ENCODE peak calls at places on chromosomes 11 and 22, in eight cellular contexts. One of them, this sample, is unnamed.

GRCh38 chr11:47616726-47617416 is 22.7 kb upstream of the C1QTNF4 start:
- DNase-seq in cardiac muscle cell: peak
- DNase-seq in OCI-LY7: peak
- DNase-seq in IMR-90: peak
- DNase-seq in esophagus muscularis mucosa: no peak
- DNase-seq in SK-N-SH: no peak
- DNase-seq in HL-60: peak
- DNase-seq in colonic mucosa: peak
- DNase-seq in this sample: peak

GRCh38 chr11:47523491-47524199 is 29.3 kb downstream of the CELF1 start:
- DNase-seq in cardiac muscle cell: peak
- DNase-seq in OCI-LY7: no peak
- DNase-seq in IMR-90: peak
- DNase-seq in esophagus muscularis mucosa: no peak
- DNase-seq in SK-N-SH: no peak
- DNase-seq in HL-60: no peak
- DNase-seq in colonic mucosa: peak
- DNase-seq in this sample: no peak

GRCh38 chr22:21698430-21699329 is 32.9 kb downstream of the PPIL2 start:
- DNase-seq in cardiac muscle cell: no peak
- DNase-seq in OCI-LY7: no peak
- DNase-seq in IMR-90: no peak
- DNase-seq in esophagus muscularis mucosa: no peak
- DNase-seq in SK-N-SH: no peak
- DNase-seq in HL-60: no peak
- DNase-seq in colonic mucosa: no peak
- DNase-seq in this sample: no peak

GRCh38 chr11:6404341-6405038 is 14.2 kb downstream of the SMPD1 start:
- DNase-seq in cardiac muscle cell: no peak
- DNase-seq in OCI-LY7: no peak
- DNase-seq in IMR-90: peak
- DNase-seq in esophagus muscularis mucosa: no peak
- DNase-seq in SK-N-SH: no peak
- DNase-seq in HL-60: no peak
- DNase-seq in colonic mucosa: no peak
- DNase-seq in this sample: peak

GRCh38 chr22:48868554-48868953 is 959.1 kb downstream of the BRD1 start:
- DNase-seq in cardiac muscle cell: no peak
- DNase-seq in OCI-LY7: no peak
- DNase-seq in IMR-90: no peak
- DNase-seq in esophagus muscularis mucosa: no peak
- DNase-seq in SK-N-SH: no peak
- DNase-seq in HL-60: no peak
- DNase-seq in colonic mucosa: no peak
- DNase-seq in this sample: no peak

GRCh38 chr11:84673753-84674152 is 953.4 kb downstream of the DLG2 start:
- DNase-seq in cardiac muscle cell: no peak
- DNase-seq in OCI-LY7: no peak
- DNase-seq in IMR-90: no peak
- DNase-seq in esophagus muscularis mucosa: no peak
- DNase-seq in SK-N-SH: no peak
- DNase-seq in HL-60: no peak
- DNase-seq in colonic mucosa: no peak
- DNase-seq in this sample: no peak

GRCh38 chr22:32325416-32325801 is 32.3 kb upstream of the RFPL3 start:
- DNase-seq in cardiac muscle cell: peak
- DNase-seq in OCI-LY7: no peak
- DNase-seq in IMR-90: no peak
- DNase-seq in esophagus muscularis mucosa: peak
- DNase-seq in SK-N-SH: peak
- DNase-seq in HL-60: no peak
- DNase-seq in colonic mucosa: no peak
- DNase-seq in this sample: no peak

GRCh38 chr11:76033699-76034098 is 172.6 kb downstream of the WNT11 start:
- DNase-seq in cardiac muscle cell: no peak
- DNase-seq in OCI-LY7: peak
- DNase-seq in IMR-90: no peak
- DNase-seq in esophagus muscularis mucosa: no peak
- DNase-seq in SK-N-SH: no peak
- DNase-seq in HL-60: no peak
- DNase-seq in colonic mucosa: no peak
- DNase-seq in this sample: no peak

GRCh38 chr11:122809861-122810260 is 28.4 kb upstream of the CRTAM start:
- DNase-seq in cardiac muscle cell: no peak
- DNase-seq in OCI-LY7: no peak
- DNase-seq in IMR-90: no peak
- DNase-seq in esophagus muscularis mucosa: no peak
- DNase-seq in SK-N-SH: no peak
- DNase-seq in HL-60: no peak
- DNase-seq in colonic mucosa: no peak
- DNase-seq in this sample: no peak

GRCh38 chr11:123006860-123007542 is 25.4 kb upstream of the BSX start:
- DNase-seq in cardiac muscle cell: no peak
- DNase-seq in OCI-LY7: no peak
- DNase-seq in IMR-90: no peak
- DNase-seq in esophagus muscularis mucosa: no peak
- DNase-seq in SK-N-SH: no peak
- DNase-seq in HL-60: no peak
- DNase-seq in colonic mucosa: no peak
- DNase-seq in this sample: no peak

GRCh38 chr22:42277232-42277753 is 6.8 kb upstream of the TCF20 start:
- DNase-seq in cardiac muscle cell: no peak
- DNase-seq in OCI-LY7: no peak
- DNase-seq in IMR-90: no peak
- DNase-seq in esophagus muscularis mucosa: no peak
- DNase-seq in SK-N-SH: no peak
- DNase-seq in HL-60: no peak
- DNase-seq in colonic mucosa: no peak
- DNase-seq in this sample: no peak

GRCh38 chr22:42279425-42280020 is 9.1 kb upstream of the TCF20 start:
- DNase-seq in cardiac muscle cell: no peak
- DNase-seq in OCI-LY7: no peak
- DNase-seq in IMR-90: no peak
- DNase-seq in esophagus muscularis mucosa: no peak
- DNase-seq in SK-N-SH: no peak
- DNase-seq in HL-60: no peak
- DNase-seq in colonic mucosa: no peak
- DNase-seq in this sample: no peak

GRCh38 chr22:42280140-42280539 is 9.7 kb upstream of the TCF20 start:
- DNase-seq in cardiac muscle cell: no peak
- DNase-seq in OCI-LY7: no peak
- DNase-seq in IMR-90: no peak
- DNase-seq in esophagus muscularis mucosa: no peak
- DNase-seq in SK-N-SH: no peak
- DNase-seq in HL-60: no peak
- DNase-seq in colonic mucosa: no peak
- DNase-seq in this sample: no peak

GRCh38 chr22:42275970-42276369 is 5.5 kb upstream of the TCF20 start:
- DNase-seq in cardiac muscle cell: no peak
- DNase-seq in OCI-LY7: no peak
- DNase-seq in IMR-90: no peak
- DNase-seq in esophagus muscularis mucosa: no peak
- DNase-seq in SK-N-SH: no peak
- DNase-seq in HL-60: no peak
- DNase-seq in colonic mucosa: no peak
- DNase-seq in this sample: no peak

DNA sequence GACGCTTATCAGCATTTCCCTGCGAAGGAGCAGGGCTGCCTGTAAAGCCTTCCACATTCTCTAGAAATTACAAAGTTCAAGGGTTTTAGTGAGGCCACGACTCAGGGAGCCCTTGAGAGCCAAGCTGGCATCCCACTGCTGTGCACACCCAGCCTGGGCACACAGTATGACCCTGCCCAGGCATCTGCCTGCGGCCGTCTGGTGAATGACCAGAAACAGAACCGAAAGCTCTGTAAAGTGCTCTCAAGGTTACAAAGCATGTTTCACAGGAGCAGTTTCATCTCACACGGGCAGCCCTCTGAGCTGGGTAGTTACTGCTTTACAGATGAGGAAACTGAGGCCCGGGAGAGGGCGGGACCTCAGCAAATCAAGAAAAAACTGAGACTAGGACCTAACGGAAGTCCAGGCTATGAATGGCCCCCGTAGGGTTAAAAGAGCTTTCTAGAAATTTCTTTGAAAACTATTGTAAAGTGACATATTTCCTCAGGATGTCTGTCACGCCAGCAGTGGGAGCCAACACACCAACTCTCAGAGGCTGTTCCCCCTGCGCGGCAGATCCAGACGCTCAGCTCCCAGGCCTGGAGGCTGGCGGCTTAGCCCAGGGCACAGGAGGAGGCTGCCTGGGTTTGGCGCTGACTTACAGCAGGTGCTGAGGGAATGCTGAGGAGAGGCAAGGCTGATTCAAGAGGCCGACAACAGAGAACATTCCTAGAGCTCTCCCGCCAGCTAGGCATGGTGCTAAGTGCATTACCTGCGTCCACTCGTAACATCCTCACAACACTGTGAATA is 7.7 kb upstream of the TCF20 start:
- DNase-seq in cardiac muscle cell: peak
- DNase-seq in OCI-LY7: no peak
- DNase-seq in IMR-90: no peak
- DNase-seq in esophagus muscularis mucosa: no peak
- DNase-seq in SK-N-SH: peak
- DNase-seq in HL-60: no peak
- DNase-seq in colonic mucosa: no peak
- DNase-seq in this sample: no peak
- TF ChIP-seq CTCF in cardiac muscle cell: peak
- TF ChIP-seq CTCF in OCI-LY7: peak
- TF ChIP-seq CTCF in IMR-90: peak
- TF ChIP-seq CTCF in esophagus muscularis mucosa: no peak
- TF ChIP-seq CTCF in SK-N-SH: no peak
- TF ChIP-seq CTCF in HL-60: no peak
- TF ChIP-seq CTCF in colonic mucosa: peak
- TF ChIP-seq CTCF in this sample: no peak

GRCh38 chr22:43446881-43447280 is 35.1 kb downstream of the MPPED1 start:
- DNase-seq in cardiac muscle cell: no peak
- DNase-seq in OCI-LY7: no peak
- DNase-seq in IMR-90: no peak
- DNase-seq in esophagus muscularis mucosa: no peak
- DNase-seq in SK-N-SH: no peak
- DNase-seq in HL-60: no peak
- DNase-seq in colonic mucosa: no peak
- DNase-seq in this sample: no peak
- TF ChIP-seq CTCF in cardiac muscle cell: no peak
- TF ChIP-seq CTCF in OCI-LY7: no peak
- TF ChIP-seq CTCF in IMR-90: no peak
- TF ChIP-seq CTCF in esophagus muscularis mucosa: no peak
- TF ChIP-seq CTCF in SK-N-SH: no peak
- TF ChIP-seq CTCF in HL-60: no peak
- TF ChIP-seq CTCF in colonic mucosa: no peak
- TF ChIP-seq CTCF in this sample: no peak

GRCh38 chr11:68828957-68829356 is 12.8 kb downstream of the CPT1A start:
- DNase-seq in cardiac muscle cell: no peak
- DNase-seq in OCI-LY7: no peak
- DNase-seq in IMR-90: no peak
- DNase-seq in esophagus muscularis mucosa: no peak
- DNase-seq in SK-N-SH: no peak
- DNase-seq in HL-60: peak
- DNase-seq in colonic mucosa: no peak
- DNase-seq in this sample: no peak

GRCh38 chr11:68828155-68828931 is 13.4 kb downstream of the CPT1A start:
- DNase-seq in cardiac muscle cell: no peak
- DNase-seq in OCI-LY7: no peak
- DNase-seq in IMR-90: no peak
- DNase-seq in esophagus muscularis mucosa: no peak
- DNase-seq in SK-N-SH: peak
- DNase-seq in HL-60: peak
- DNase-seq in colonic mucosa: no peak
- DNase-seq in this sample: no peak

GRCh38 chr11:68826726-68827125 is 15.0 kb downstream of the CPT1A start:
- DNase-seq in cardiac muscle cell: no peak
- DNase-seq in OCI-LY7: no peak
- DNase-seq in IMR-90: no peak
- DNase-seq in esophagus muscularis mucosa: no peak
- DNase-seq in SK-N-SH: no peak
- DNase-seq in HL-60: no peak
- DNase-seq in colonic mucosa: no peak
- DNase-seq in this sample: no peak

GRCh38 chr11:68825603-68826002 is 16.1 kb downstream of the CPT1A start:
- DNase-seq in cardiac muscle cell: peak
- DNase-seq in OCI-LY7: peak
- DNase-seq in IMR-90: no peak
- DNase-seq in esophagus muscularis mucosa: no peak
- DNase-seq in SK-N-SH: no peak
- DNase-seq in HL-60: peak
- DNase-seq in colonic mucosa: peak
- DNase-seq in this sample: no peak

GRCh38 chr11:68827733-68828132 is 14.0 kb downstream of the CPT1A start:
- DNase-seq in cardiac muscle cell: no peak
- DNase-seq in OCI-LY7: no peak
- DNase-seq in IMR-90: no peak
- DNase-seq in esophagus muscularis mucosa: no peak
- DNase-seq in SK-N-SH: no peak
- DNase-seq in HL-60: peak
- DNase-seq in colonic mucosa: no peak
- DNase-seq in this sample: no peak
- TF ChIP-seq CTCF in cardiac muscle cell: no peak
- TF ChIP-seq CTCF in OCI-LY7: no peak
- TF ChIP-seq CTCF in IMR-90: no peak
- TF ChIP-seq CTCF in esophagus muscularis mucosa: no peak
- TF ChIP-seq CTCF in SK-N-SH: no peak
- TF ChIP-seq CTCF in HL-60: peak
- TF ChIP-seq CTCF in colonic mucosa: no peak
- TF ChIP-seq CTCF in this sample: no peak

GRCh38 chr11:131906963-131907362 is 536.5 kb downstream of the NTM start:
- DNase-seq in cardiac muscle cell: no peak
- DNase-seq in OCI-LY7: no peak
- DNase-seq in IMR-90: no peak
- DNase-seq in esophagus muscularis mucosa: no peak
- DNase-seq in SK-N-SH: peak
- DNase-seq in HL-60: no peak
- DNase-seq in colonic mucosa: no peak
- DNase-seq in this sample: no peak
- TF ChIP-seq CTCF in cardiac muscle cell: no peak
- TF ChIP-seq CTCF in OCI-LY7: no peak
- TF ChIP-seq CTCF in IMR-90: no peak
- TF ChIP-seq CTCF in esophagus muscularis mucosa: peak
- TF ChIP-seq CTCF in SK-N-SH: no peak
- TF ChIP-seq CTCF in HL-60: no peak
- TF ChIP-seq CTCF in colonic mucosa: no peak
- TF ChIP-seq CTCF in this sample: no peak